ENCODE peak calls at places on chromosome 9, in five cellular contexts. One of them, this sample, is unnamed.

GRCh38 chr9:34126207-34127034 is at the start of gene DCAF12:
- DNase-seq in activated gamma-delta T cell treated with Interleukin-2 at 50 U/mL for 16 hours: peak
- DNase-seq in NCI-H1092: peak
- DNase-seq in AG09309: peak
- DNase-seq in kidney glomerular epithelial cell: peak
- DNase-seq in this sample: peak

GRCh38 chr9:114434878-114435311 is 47.1 kb upstream of the AKNA start:
- DNase-seq in activated gamma-delta T cell treated with Interleukin-2 at 50 U/mL for 16 hours: no peak
- DNase-seq in NCI-H1092: peak
- DNase-seq in AG09309: no peak
- DNase-seq in kidney glomerular epithelial cell: peak
- DNase-seq in this sample: peak

GRCh38 chr9:15182003-15182695 is 124.9 kb downstream of the TTC39B start:
- DNase-seq in activated gamma-delta T cell treated with Interleukin-2 at 50 U/mL for 16 hours: no peak
- DNase-seq in NCI-H1092: peak
- DNase-seq in AG09309: no peak
- DNase-seq in kidney glomerular epithelial cell: no peak
- DNase-seq in this sample: no peak

GRCh38 chr9:109791747-109792146 is 11.7 kb downstream of the PALM2AKAP2 start:
- DNase-seq in activated gamma-delta T cell treated with Interleukin-2 at 50 U/mL for 16 hours: no peak
- DNase-seq in NCI-H1092: no peak
- DNase-seq in AG09309: no peak
- DNase-seq in kidney glomerular epithelial cell: no peak
- DNase-seq in this sample: no peak

GRCh38 chr9:87119328-87119881 is 172.1 kb upstream of the GAS1 start:
- DNase-seq in activated gamma-delta T cell treated with Interleukin-2 at 50 U/mL for 16 hours: no peak
- DNase-seq in NCI-H1092: no peak
- DNase-seq in AG09309: peak
- DNase-seq in kidney glomerular epithelial cell: peak
- DNase-seq in this sample: peak

GRCh38 chr9:134726026-134726721 is 84.6 kb downstream of the COL5A1 start:
- DNase-seq in activated gamma-delta T cell treated with Interleukin-2 at 50 U/mL for 16 hours: no peak
- DNase-seq in NCI-H1092: no peak
- DNase-seq in AG09309: no peak
- DNase-seq in kidney glomerular epithelial cell: no peak
- DNase-seq in this sample: no peak

GRCh38 chr9:35795701-35796100 is 4.3 kb downstream of the NPR2 start:
- DNase-seq in activated gamma-delta T cell treated with Interleukin-2 at 50 U/mL for 16 hours: no peak
- DNase-seq in NCI-H1092: no peak
- DNase-seq in AG09309: no peak
- DNase-seq in kidney glomerular epithelial cell: peak
- DNase-seq in this sample: no peak

GRCh38 chr9:128053560-128053959 is 13.6 kb downstream of the NAIF1 start:
- DNase-seq in activated gamma-delta T cell treated with Interleukin-2 at 50 U/mL for 16 hours: no peak
- DNase-seq in NCI-H1092: no peak
- DNase-seq in AG09309: no peak
- DNase-seq in kidney glomerular epithelial cell: no peak
- DNase-seq in this sample: no peak

GRCh38 chr9:97382099-97382718 is 29.7 kb upstream of the TDRD7 start:
- DNase-seq in activated gamma-delta T cell treated with Interleukin-2 at 50 U/mL for 16 hours: no peak
- DNase-seq in NCI-H1092: no peak
- DNase-seq in AG09309: no peak
- DNase-seq in kidney glomerular epithelial cell: peak
- DNase-seq in this sample: no peak

GRCh38 chr9:136260936-136261472 is 15.4 kb upstream of the QSOX2 start:
- DNase-seq in activated gamma-delta T cell treated with Interleukin-2 at 50 U/mL for 16 hours: no peak
- DNase-seq in NCI-H1092: no peak
- DNase-seq in AG09309: no peak
- DNase-seq in kidney glomerular epithelial cell: no peak
- DNase-seq in this sample: no peak